ENCODE peak calls at places on chromosome 14, in four cellular contexts. Z, B, W and T are unnamed samples.

GRCh38 chr14:61153436-61153835 is 127.7 kb downstream of the TMEM30B start:
- DNase-seq in Z (no peak), B (peak; percentile 45), W (peak; percentile 56), T (no peak)

GRCh38 chr14:84029246-84029645 is 1500.7 kb upstream of the FLRT2 start:
- DNase-seq in W (no peak), B (no peak), Z (no peak), T (no peak)

GRCh38 chr14:26863736-26864135 is 265.9 kb upstream of the NOVA1 start:
- DNase-seq in Z (no peak), W (peak; percentile 48), B (peak; percentile 46), T (peak; percentile 26)

GRCh38 chr14:50001146-50001998 is 108.5 kb downstream of the ARF6 start:
- DNase-seq in B (peak; percentile 67), Z (no peak), W (peak; percentile 90), T (peak; percentile 62)

GRCh38 chr14:99419905-99420304 is 60.8 kb downstream of the SETD3 start:
- DNase-seq in B (no peak), Z (no peak), W (no peak), T (no peak)

GRCh38 chr14:106417224-106418049 is 891.1 kb downstream of the TMEM121 start:
- DNase-seq in Z (peak; percentile 25), B (no peak), W (no peak), T (peak; percentile 87)

GRCh38 chr14:103395245-103395644 is 10.0 kb downstream of the MARK3 start:
- DNase-seq in W (no peak), B (no peak), Z (no peak), T (no peak)

GRCh38 chr14:100065161-100065871 is at the start of gene EVL:
- DNase-seq in B (no peak), Z (no peak), W (no peak), T (peak; percentile 94)

GRCh38 chr14:57080691-57081090 is 188.0 kb downstream of the EXOC5 start:
- DNase-seq in W (no peak), Z (no peak), B (no peak), T (no peak)

GRCh38 chr14:93725993-93726392 is 62.3 kb downstream of the PRIMA1 start:
- DNase-seq in B (no peak), W (no peak), Z (no peak), T (no peak)

GRCh38 chr14:78005325-78005724 is 164.8 kb upstream of the NRXN3 start:
- DNase-seq in Z (no peak), W (peak; percentile 80), B (peak; percentile 40), T (peak; percentile 43)

GRCh38 chr14:60250318-60251035 is 1.5 kb downstream of the PPM1A start:
- DNase-seq in W (peak; percentile 14), Z (no peak), B (peak; percentile 18), T (peak; percentile 15)

GRCh38 chr14:55285048-55285652 is 13.9 kb downstream of the FBXO34 start:
- DNase-seq in B (no peak), W (no peak), Z (no peak), T (no peak)

GRCh38 chr14:25048170-25049126 is 1.5 kb downstream of the STXBP6 start:
- DNase-seq in Z (peak; percentile 53), W (peak; percentile 91), B (peak; percentile 84), T (no peak)

GRCh38 chr14:99546230-99546879 is 57.7 kb downstream of the CCDC85C start:
- DNase-seq in Z (no peak), B (no peak), W (no peak), T (no peak)

GRCh38 chr14:37591311-37591940 is 3.6 kb downstream of the FOXA1 start:
- DNase-seq in Z (no peak), W (no peak), B (no peak), T (no peak)

GRCh38 chr14:102822311-102822863 is 45.1 kb downstream of the TRAF3 start:
- DNase-seq in W (no peak), Z (no peak), B (no peak), T (no peak)

GRCh38 chr14:98926802-98927201 is 345.2 kb downstream of the BCL11B start:
- DNase-seq in W (no peak), Z (no peak), B (no peak), T (no peak)

GRCh38 chr14:28571636-28572035 is 195.0 kb upstream of the FOXG1 start:
- DNase-seq in B (no peak), W (no peak), Z (no peak), T (no peak)

GRCh38 chr14:99744199-99744872 is 48.9 kb upstream of the EML1 start:
- DNase-seq in W (peak; percentile 74), Z (no peak), B (no peak), T (no peak)

GRCh38 chr14:100405752-100406455 is 82.8 kb downstream of the SLC25A47 start:
- DNase-seq in Z (no peak), B (no peak), W (no peak), T (no peak)

GRCh38 chr14:20623798-20624197 is 17.7 kb downstream of the OR6S1 start:
- DNase-seq in W (no peak), Z (no peak), B (no peak), T (no peak)

GRCh38 chr14:74954232-74954946 is 1.0 kb downstream of the PGF start:
- DNase-seq in W (no peak), B (no peak), Z (no peak), T (no peak)

DNA sequence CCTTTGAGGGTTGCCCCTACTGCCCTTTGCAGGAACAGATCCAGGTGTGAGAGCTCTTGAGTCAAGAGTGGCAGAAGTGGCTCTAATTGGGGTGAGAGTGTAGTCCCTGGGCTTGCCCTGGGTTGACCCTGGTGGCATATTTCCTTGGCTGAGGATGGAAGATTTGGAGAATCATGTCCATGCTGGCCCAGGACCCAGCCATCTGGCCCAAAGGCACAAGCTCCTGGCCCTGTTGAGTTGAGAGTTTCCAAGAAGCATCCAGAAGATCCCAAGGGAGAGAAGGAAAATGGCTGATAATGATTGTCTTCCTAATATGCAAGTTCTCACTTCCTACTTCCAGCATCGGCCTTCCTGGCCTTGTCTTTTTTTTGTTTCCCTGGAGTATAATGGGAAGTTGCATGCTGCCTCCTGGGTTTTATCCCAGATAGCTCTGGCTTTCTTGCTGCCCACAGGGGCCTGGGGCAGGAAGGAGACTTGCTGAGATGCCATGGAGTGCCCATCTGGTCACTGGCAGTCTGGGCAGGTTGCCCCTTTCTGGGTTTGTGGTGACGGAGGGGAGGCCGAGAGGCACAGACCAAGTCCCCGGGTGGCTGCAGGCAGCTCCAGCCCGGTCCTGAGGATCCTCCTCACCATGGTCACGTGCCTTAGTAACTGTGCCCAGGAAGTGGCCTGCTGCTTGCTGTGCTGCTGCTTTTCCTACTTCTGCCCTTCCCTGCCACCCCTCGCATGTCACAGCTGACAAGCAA is 55.3 kb upstream of the SRSF5 start:
- DNase-seq in B (no peak), W (no peak), Z (no peak), T (no peak)
- H3K4me3 ChIP-seq in B (no peak overlapping the region), W (no peak overlapping the region), Z (no peak overlapping the region), T (no peak overlapping the region)

DNA sequence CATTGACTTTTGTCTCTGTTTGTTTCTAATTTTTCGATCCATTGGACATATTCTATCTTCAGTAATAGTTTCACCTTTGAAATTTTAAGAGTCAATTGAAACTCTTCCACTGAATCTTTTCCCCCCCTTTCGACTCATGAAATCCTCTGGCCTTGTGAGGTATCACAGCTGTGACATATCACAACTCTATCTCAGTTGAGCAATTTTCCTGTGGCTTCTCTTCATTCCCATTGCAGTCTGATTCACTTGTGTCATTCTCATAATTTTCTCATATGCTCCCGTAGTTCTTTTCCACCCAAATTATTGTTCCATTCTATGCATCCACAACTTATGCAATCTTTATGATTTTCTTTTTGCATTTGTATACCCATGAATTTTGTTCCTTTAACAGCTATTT is 261.6 kb downstream of the DACT1 start:
- DNase-seq in B (peak; percentile 68), Z (no peak), W (peak; percentile 87), T (no peak)
- H3K4me3 ChIP-seq in B (no peak overlapping the region), Z (no peak overlapping the region), W (no peak overlapping the region), T (no peak overlapping the region)

GRCh38 chr14:70189678-70190077 is 927 bp upstream of the SLC8A3 start:
- DNase-seq in Z (no peak), B (no peak), W (no peak), T (no peak)
- H3K4me3 ChIP-seq in Z (no peak overlapping the region), B (no peak overlapping the region), W (no peak overlapping the region), T (no peak overlapping the region)

GRCh38 chr14:34691173-34691572 is 23.2 kb downstream of the CFL2 start:
- DNase-seq in B (no peak), Z (no peak), W (no peak), T (no peak)

GRCh38 chr14:34692898-34693227 is 21.5 kb downstream of the CFL2 start:
- DNase-seq in W (no peak), B (no peak), Z (no peak), T (no peak)

GRCh38 chr14:34692348-34692747 is 22.0 kb downstream of the CFL2 start:
- DNase-seq in W (peak; percentile 23), Z (no peak), B (no peak), T (no peak)

GRCh38 chr14:34688470-34689206 is 25.8 kb downstream of the CFL2 start:
- DNase-seq in W (no peak), B (no peak), Z (no peak), T (no peak)

GRCh38 chr14:34693228-34693939 is 21.0 kb downstream of the CFL2 start:
- DNase-seq in B (no peak), W (peak; percentile 25), Z (no peak), T (peak; percentile 14)
- H3K4me3 ChIP-seq in B (peak overlapping the region; percentile 40), W (peak overlapping the region; percentile 36), Z (peak overlapping the region; percentile 17), T (no peak overlapping the region)

GRCh38 chr14:64920465-64920864 is 6.2 kb downstream of the CHURC1 start:
- DNase-seq in Z (no peak), W (no peak), B (no peak), T (no peak)
- H3K4me3 ChIP-seq in Z (no peak overlapping the region), W (no peak overlapping the region), B (no peak overlapping the region), T (no peak overlapping the region)

DNA sequence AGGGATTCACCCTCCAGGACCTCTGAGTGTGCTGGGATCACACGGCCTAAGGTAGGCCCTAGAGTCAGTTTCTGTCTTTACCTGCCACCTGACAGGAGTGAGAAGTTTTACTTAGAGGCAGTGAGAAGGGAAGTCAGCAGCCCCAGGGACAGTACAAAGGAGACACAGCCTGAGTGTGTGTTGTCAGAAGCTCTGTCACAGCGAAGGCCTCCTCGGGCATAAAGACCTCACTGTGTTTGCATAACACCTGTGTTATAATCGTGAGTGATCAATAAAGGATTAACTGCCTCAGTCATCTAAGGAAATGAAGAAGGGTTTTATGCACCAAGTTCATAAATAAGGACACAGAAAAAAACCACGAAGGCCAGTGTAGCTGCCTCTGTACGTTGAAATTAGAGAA is 159.5 kb downstream of the DAD1 start:
- DNase-seq in B (no peak), Z (no peak), W (no peak), T (peak; percentile 33)
- H3K4me3 ChIP-seq in B (no peak overlapping the region), Z (no peak overlapping the region), W (no peak overlapping the region), T (no peak overlapping the region)

GRCh38 chr14:64821651-64822050 is 58.1 kb downstream of the SPTB start:
- DNase-seq in Z (no peak), W (no peak), B (no peak), T (no peak)

GRCh38 chr14:64825006-64825405 is 54.7 kb downstream of the SPTB start:
- DNase-seq in B (no peak), W (no peak), Z (no peak), T (no peak)

GRCh38 chr14:64825498-64825897 is 54.2 kb downstream of the SPTB start:
- DNase-seq in B (no peak), Z (no peak), W (no peak), T (no peak)

GRCh38 chr14:64826333-64826732 is 53.4 kb downstream of the SPTB start:
- DNase-seq in W (no peak), B (no peak), Z (no peak), T (no peak)

GRCh38 chr14:64823305-64823985 is 56.3 kb downstream of the SPTB start:
- DNase-seq in W (peak; percentile 60), B (peak; percentile 71), Z (peak; percentile 62), T (peak; percentile 84)
- H3K4me3 ChIP-seq in W (no peak overlapping the region), B (no peak overlapping the region), Z (no peak overlapping the region), T (no peak overlapping the region)